ENCODE peak calls at places on chromosomes 7 and 10, in seven cellular contexts. A is H9; L is CD8-positive, alpha-beta memory T cell; H is renal cortical epithelial cell; K is cardiac fibroblast; B is stimulated activated CD8-positive, alpha-beta memory T cell treated with anti-CD3 and anti-CD28 coated beads, Interleukin-15, amount 100 ng/mL, for 4 hours; E is SHP77. T is an unnamed sample.

GRCh38 chr10:103458720-103459119 is at the start of gene CALHM1:
- DNase-seq in A (peak), L (no peak), H (no peak), K (no peak), B (no peak), E (peak), T (peak)

GRCh38 chr7:90224204-90224603 is 12.7 kb downstream of the STEAP2 start:
- DNase-seq in A (peak), L (no peak), H (no peak), K (no peak), B (no peak), E (no peak), T (peak)

GRCh38 chr10:8054498-8055407 is at the start of gene GATA3:
- DNase-seq in A (peak), L (peak), H (no peak), K (peak), B (no peak), E (no peak), T (peak)

GRCh38 chr10:89301231-89301630 is 615 bp upstream of the IFIT2 start:
- DNase-seq in A (no peak), L (no peak), H (peak), K (peak), B (no peak), E (no peak), T (no peak)

GRCh38 chr7:18798018-18798906 is 302.7 kb downstream of the HDAC9 start:
- DNase-seq in A (no peak), L (no peak), H (no peak), K (peak), B (no peak), E (no peak), T (peak)

GRCh38 chr10:104080762-104081161 is 4.9 kb downstream of the COL17A1 start:
- DNase-seq in A (no peak), L (no peak), H (peak), K (peak), B (no peak), E (no peak), T (peak)

GRCh38 chr10:95756061-95756751 is at the start of gene ENTPD1:
- DNase-seq in A (peak), L (no peak), H (peak), K (peak), B (no peak), E (no peak), T (peak)

GRCh38 chr7:99679032-99679399 is 780 bp downstream of the CYP3A5 start:
- DNase-seq in A (peak), L (no peak), H (peak), K (no peak), B (no peak), E (no peak), T (peak)

GRCh38 chr10:92241501-92241900 is 49.4 kb downstream of the CPEB3 start:
- DNase-seq in A (no peak), L (no peak), H (no peak), K (no peak), B (no peak), E (no peak), T (no peak)

GRCh38 chr7:157088136-157088535 is 50.6 kb upstream of the UBE3C start:
- DNase-seq in A (no peak), L (no peak), H (no peak), K (no peak), B (no peak), E (no peak), T (no peak)

GRCh38 chr10:46094197-46094500 is 48.1 kb upstream of the MSMB start:
- DNase-seq in A (no peak), L (no peak), H (no peak), K (no peak), B (no peak), E (no peak), T (no peak)

GRCh38 chr7:106276513-106276912 is 8.3 kb downstream of the NAMPT start:
- DNase-seq in A (no peak), L (no peak), H (no peak), K (no peak), B (no peak), E (no peak), T (no peak)

GRCh38 chr10:17344206-17344605 is 110.2 kb downstream of the ST8SIA6 start:
- DNase-seq in A (no peak), L (no peak), H (no peak), K (no peak), B (no peak), E (no peak), T (no peak)

GRCh38 chr7:42456756-42457276 is 219.8 kb upstream of the GLI3 start:
- DNase-seq in A (no peak), L (no peak), H (no peak), K (no peak), B (no peak), E (no peak), T (no peak)

GRCh38 chr7:108603922-108604684 is 34.4 kb downstream of the DNAJB9 start:
- DNase-seq in A (no peak), L (no peak), H (peak), K (no peak), B (no peak), E (no peak), T (peak)

GRCh38 chr7:42726066-42726785 is 185.6 kb downstream of the C7orf25 start:
- DNase-seq in A (no peak), L (no peak), H (no peak), K (peak), B (no peak), E (no peak), T (no peak)

T was measured in mesendoderm.